ENCODE peak calls at places on chromosomes 6 and 20, in four cellular contexts. A is CD8-positive, alpha-beta memory T cell; T is fibroblast of lung; Z is right lobe of liver. K is an unnamed sample.

GRCh38 chr6:170532867-170533488 is 20.1 kb downstream of the PSMB1 start:
- DNase-seq in A (no peak), Z (no peak), T (peak; percentile 5), K (no peak)

GRCh38 chr6:114218421-114218820 is 124.4 kb downstream of the HS3ST5 start:
- DNase-seq in A (no peak), Z (no peak), T (no peak), K (no peak)

GRCh38 chr20:32167552-32167951 is 40.0 kb downstream of the PLAGL2 start:
- DNase-seq in A (no peak), Z (peak; percentile 22), T (no peak), K (no peak)

GRCh38 chr20:44552950-44553908 is 29.1 kb upstream of the PKIG start:
- DNase-seq in A (no peak), T (peak; percentile 79), Z (no peak), K (peak; percentile 76)

GRCh38 chr20:32737371-32738223 is 5.7 kb downstream of the COMMD7 start:
- DNase-seq in Z (no peak), A (no peak), T (peak; percentile 56), K (peak; percentile 75)

GRCh38 chr6:169073311-169073710 is 180.3 kb downstream of the THBS2 start:
- DNase-seq in T (peak; percentile 60), A (no peak), Z (no peak), K (no peak)

GRCh38 chr20:47453167-47453782 is 48.4 kb upstream of the NCOA3 start:
- DNase-seq in T (peak; percentile 77), A (no peak), Z (no peak), K (no peak)

GRCh38 chr6:11009353-11009752 is 34.8 kb downstream of the ELOVL2 start:
- DNase-seq in T (peak; percentile 7), A (no peak), Z (no peak), K (no peak)

GRCh38 chr6:142855877-142856606 is 88.9 kb downstream of the HIVEP2 start:
- DNase-seq in A (no peak), Z (no peak), T (no peak), K (no peak)

GRCh38 chr20:32354592-32355416 is 3.3 kb upstream of the ASXL1 start:
- DNase-seq in Z (no peak), T (peak; percentile 62), A (no peak), K (no peak)

GRCh38 chr6:81023007-81023582 is 729.4 kb downstream of the TENT5A start:
- DNase-seq in Z (no peak), T (peak; percentile 4), A (no peak), K (peak; percentile 48)

GRCh38 chr6:104884867-104885517 is 25.3 kb upstream of the HACE1 start:
- DNase-seq in T (no peak), Z (no peak), A (no peak), K (no peak)

GRCh38 chr20:24996449-24997195 is 4.1 kb upstream of the APMAP start:
- DNase-seq in T (no peak), Z (no peak), A (no peak), K (no peak)

GRCh38 chr6:20892365-20892764 is 358.1 kb downstream of the CDKAL1 start:
- DNase-seq in T (no peak), A (no peak), Z (no peak), K (no peak)

GRCh38 chr20:51647674-51648570 is 105.4 kb upstream of the NFATC2 start:
- DNase-seq in A (no peak), T (no peak), Z (no peak), K (no peak)

GRCh38 chr6:27605401-27606342 is 132.8 kb upstream of the ZNF184 start:
- DNase-seq in Z (no peak), A (no peak), T (peak; percentile 73), K (no peak)

GRCh38 chr20:18506744-18507143 is 996 bp upstream of the SEC23B start:
- DNase-seq in Z (no peak), A (no peak), T (no peak), K (no peak)

GRCh38 chr20:46111028-46111835 is 6.9 kb upstream of the CD40 start:
- DNase-seq in Z (no peak), A (no peak), T (peak; percentile 44), K (no peak)

GRCh38 chr6:56551409-56552120 is 91.1 kb downstream of the DST start:
- DNase-seq in Z (no peak), T (no peak), A (no peak), K (no peak)

GRCh38 chr6:131381694-131382093 is 191.3 kb upstream of the ARG1 start:
- DNase-seq in T (peak; percentile 8), A (no peak), Z (no peak), K (no peak)

GRCh38 chr6:140415266-140415665 is 1040.8 kb upstream of the CITED2 start:
- DNase-seq in A (no peak), Z (no peak), T (no peak), K (no peak)

GRCh38 chr6:6008648-6009421 is 2.1 kb upstream of the NRN1 start:
- DNase-seq in A (peak; percentile 44), T (no peak), Z (peak; percentile 88), K (peak; percentile 79)

GRCh38 chr20:32509639-32510066 is 75.5 kb downstream of the NOL4L start:
- DNase-seq in Z (peak; percentile 35), A (peak; percentile 62), T (peak; percentile 35), K (peak; percentile 99)

GRCh38 chr20:38167851-38168760 is 3.0 kb upstream of the TGM2 start:
- DNase-seq in T (peak; percentile 91), Z (peak; percentile 96), A (no peak), K (no peak)

GRCh38 chr20:35523298-35523888 is 6.1 kb downstream of the C20orf173 start:
- DNase-seq in A (no peak), T (no peak), Z (peak; percentile 53), K (peak; percentile 11)

GRCh38 chr20:33526769-33527168 is 36.9 kb downstream of the CBFA2T2 start:
- DNase-seq in A (no peak), Z (no peak), T (no peak), K (no peak)

GRCh38 chr6:33156561-33156960 is 35.7 kb downstream of the COL11A2 start:
- DNase-seq in T (no peak), Z (no peak), A (no peak), K (no peak)

GRCh38 chr20:3420211-3420707 is 12.8 kb upstream of the DNAAF9 start:
- DNase-seq in Z (no peak), T (peak; percentile 78), A (no peak), K (no peak)

GRCh38 chr6:118968416-118968815 is 33.5 kb upstream of the MCM9 start:
- DNase-seq in T (peak; percentile 61), A (no peak), Z (no peak), K (no peak)

GRCh38 chr6:96899019-96899418 is 1.3 kb upstream of the NDUFAF4 start:
- DNase-seq in Z (no peak), A (no peak), T (peak; percentile 73), K (no peak)

GRCh38 chr6:130717657-130718056 is 109.5 kb upstream of the SMLR1 start:
- DNase-seq in A (no peak), T (no peak), Z (no peak), K (peak; percentile 27)

GRCh38 chr6:106369739-106370138 is 9.2 kb downstream of the CRYBG1 start:
- DNase-seq in Z (no peak), A (no peak), T (no peak), K (no peak)

GRCh38 chr6:22071655-22072054 is 225.2 kb downstream of the PRL start:
- DNase-seq in A (no peak), Z (no peak), T (peak; percentile 66), K (no peak)

GRCh38 chr20:17614176-17614811 is 44.4 kb downstream of the DSTN start:
- DNase-seq in A (no peak), Z (peak; percentile 69), T (peak; percentile 70), K (no peak)

GRCh38 chr6:133184798-133185380 is 56.3 kb upstream of the EYA4 start:
- DNase-seq in Z (no peak), A (no peak), T (peak; percentile 77), K (peak; percentile 14)

GRCh38 chr20:57977588-57977987 is 250.9 kb downstream of the ANKRD60 start:
- DNase-seq in Z (no peak), A (no peak), T (no peak), K (no peak)

GRCh38 chr6:27428966-27429365 is 40.4 kb downstream of the ZNF391 start:
- DNase-seq in A (no peak), T (no peak), Z (no peak), K (no peak)

GRCh38 chr6:104623052-104623690 is 236.5 kb downstream of the HACE1 start:
- DNase-seq in T (no peak), Z (no peak), A (no peak), K (peak; percentile 40)

GRCh38 chr6:42932412-42932811 is 3.1 kb downstream of the CNPY3 start:
- DNase-seq in Z (no peak), T (no peak), A (no peak), K (no peak)
- H3K4me3 ChIP-seq in Z (no peak overlapping the region), T (no peak overlapping the region), A (peak overlapping the region; percentile 13), K (no peak overlapping the region)

GRCh38 chr6:26267083-26267589 is 97.9 kb upstream of the BTN3A2 start:
- DNase-seq in Z (no peak), A (no peak), T (no peak), K (no peak)
- H3K4me3 ChIP-seq in Z (no peak overlapping the region), A (no peak overlapping the region), T (no peak overlapping the region), K (no peak overlapping the region)

GRCh38 chr6:40391851-40392595 is 195.1 kb downstream of the LRFN2 start:
- DNase-seq in T (no peak), Z (no peak), A (no peak), K (no peak)

GRCh38 chr6:40395698-40396076 is 191.5 kb downstream of the LRFN2 start:
- DNase-seq in Z (no peak), A (no peak), T (no peak), K (no peak)

GRCh38 chr6:40395066-40395697 is 192.0 kb downstream of the LRFN2 start:
- DNase-seq in T (no peak), A (no peak), Z (no peak), K (no peak)

GRCh38 chr6:40393641-40394040 is 193.5 kb downstream of the LRFN2 start:
- DNase-seq in A (no peak), T (no peak), Z (no peak), K (no peak)

DNA sequence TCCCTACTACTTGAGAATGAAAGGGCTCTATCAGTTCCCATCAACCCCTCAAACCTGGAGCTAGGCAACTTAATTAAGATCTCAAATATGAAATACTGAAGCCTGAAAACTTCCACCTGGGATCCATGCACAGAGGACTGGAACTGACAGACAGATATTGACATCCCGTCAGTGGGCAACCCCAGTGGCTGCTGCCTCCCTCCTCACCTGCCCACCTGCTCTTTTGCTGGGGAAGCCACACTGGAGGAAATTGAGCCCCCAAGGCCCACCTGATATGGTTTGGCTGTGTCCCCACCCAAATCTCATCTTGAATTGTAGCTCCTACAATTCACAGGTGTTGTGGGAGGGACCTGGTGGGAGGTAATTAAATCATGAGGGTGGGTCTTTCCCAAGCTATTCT is 192.8 kb downstream of the LRFN2 start:
- DNase-seq in Z (no peak), A (no peak), T (no peak), K (no peak)
- H3K4me3 ChIP-seq in Z (no peak overlapping the region), A (no peak overlapping the region), T (no peak overlapping the region), K (no peak overlapping the region)

DNA sequence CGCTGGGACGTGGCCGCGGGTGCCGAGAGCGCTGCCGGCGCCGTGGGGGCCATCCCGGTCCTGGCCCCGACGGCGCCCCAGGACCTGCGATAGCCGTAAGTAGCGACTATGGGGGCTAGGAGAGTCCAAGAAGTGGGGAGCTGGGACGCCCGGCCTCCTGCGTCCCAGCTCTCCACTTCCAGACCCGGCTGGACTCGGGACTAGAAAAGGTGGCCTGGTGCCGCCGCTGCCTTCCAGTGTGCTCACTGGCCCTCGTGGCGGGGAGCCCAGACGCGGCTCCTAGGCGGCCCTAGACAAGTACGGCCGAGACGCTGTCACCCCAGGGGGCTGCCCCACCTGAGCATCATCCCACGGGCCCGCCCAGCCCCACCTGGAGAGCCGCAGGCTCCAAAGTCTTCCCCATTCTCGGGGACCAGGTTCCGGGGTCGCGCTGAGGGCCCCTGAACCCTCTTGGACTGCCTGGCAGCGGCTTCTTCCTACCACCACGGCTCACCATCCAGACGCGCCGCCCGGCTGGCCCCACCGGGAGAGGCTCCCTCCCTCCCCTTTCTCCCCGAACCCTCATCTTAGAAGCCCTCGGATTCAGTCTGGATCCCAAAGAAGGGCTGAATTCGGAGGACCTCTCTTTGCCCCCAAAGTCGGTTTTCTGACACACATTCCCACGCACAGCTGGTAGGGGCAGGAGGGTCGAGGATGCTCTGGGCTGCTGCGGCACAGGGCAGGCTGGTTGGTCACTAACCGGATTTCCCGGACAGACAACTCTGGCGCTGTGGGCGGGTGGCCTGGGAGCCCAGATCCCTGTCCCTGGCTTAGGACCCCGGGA is 878 bp upstream of the MDFI start:
- DNase-seq in T (no peak), Z (no peak), A (no peak), K (no peak)
- H3K4me3 ChIP-seq in T (no peak overlapping the region), Z (no peak overlapping the region), A (no peak overlapping the region), K (peak overlapping the region; percentile 52)